ENCODE peak calls at places on chromosomes 11 and 22, in four cellular contexts. L, U, N and H are unnamed samples.

GRCh38 chr11:74926304-74927030 is 22.4 kb downstream of the XRRA1 start:
- DNase-seq in L (no peak), U (no peak), N (no peak), H (no peak)

GRCh38 chr11:118915396-118915795 is 10.3 kb downstream of the BCL9L start:
- DNase-seq in L (no peak), U (no peak), N (no peak), H (no peak)

GRCh38 chr11:8032576-8033311 is 45.6 kb downstream of the EIF3F start:
- DNase-seq in L (no peak), U (peak), N (no peak), H (no peak)

GRCh38 chr11:120500414-120500936 is 11.1 kb upstream of the GRIK4 start:
- DNase-seq in L (no peak), U (no peak), N (no peak), H (no peak)

GRCh38 chr11:129372609-129373488 is 2.8 kb upstream of the BARX2 start:
- DNase-seq in L (no peak), U (no peak), N (no peak), H (no peak)

GRCh38 chr11:72239296-72239848 is 4.6 kb downstream of the PHOX2A start:
- DNase-seq in L (no peak), U (no peak), N (no peak), H (no peak)

GRCh38 chr11:113528982-113529381 is 53.8 kb upstream of the DRD2 start:
- DNase-seq in L (no peak), U (no peak), N (no peak), H (no peak)

GRCh38 chr11:72652871-72653615 is 21.2 kb downstream of the PDE2A start:
- DNase-seq in L (no peak), U (no peak), N (peak), H (no peak)

GRCh38 chr11:113880966-113881365 is 5.6 kb upstream of the USP28 start:
- DNase-seq in L (no peak), U (no peak), N (no peak), H (no peak)

GRCh38 chr11:3859373-3859881 is 4.0 kb downstream of the STIM1 start:
- DNase-seq in L (no peak), U (no peak), N (peak), H (no peak)

GRCh38 chr11:29518389-29519174 is 498.2 kb downstream of the KCNA4 start:
- DNase-seq in L (no peak), U (peak), N (no peak), H (no peak)

DNA sequence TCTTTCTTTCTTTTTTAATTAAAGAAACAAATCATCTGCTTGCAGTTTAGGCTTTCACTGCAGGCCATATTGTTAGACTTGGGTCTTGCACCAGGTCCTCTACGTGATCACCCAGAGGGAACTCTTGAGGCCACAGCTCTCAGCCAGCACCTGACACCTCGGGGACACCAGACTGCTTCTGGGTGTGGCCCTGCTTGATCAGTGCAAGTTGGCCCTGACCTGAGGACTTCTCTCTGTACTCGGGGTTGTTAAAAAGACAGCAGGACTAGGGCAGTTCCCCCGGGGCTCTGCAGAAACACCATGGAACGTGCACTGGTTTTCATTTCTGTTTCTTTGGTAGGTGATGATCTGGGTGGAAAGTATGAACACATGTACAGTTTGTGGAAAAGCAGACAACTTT is 51.2 kb upstream of the MYO18B start:
- DNase-seq in L (no peak), U (no peak), N (no peak), H (no peak)
- TF ChIP-seq SPI1 in L (no peak), U (no peak), N (no peak), H (no peak)

DNA sequence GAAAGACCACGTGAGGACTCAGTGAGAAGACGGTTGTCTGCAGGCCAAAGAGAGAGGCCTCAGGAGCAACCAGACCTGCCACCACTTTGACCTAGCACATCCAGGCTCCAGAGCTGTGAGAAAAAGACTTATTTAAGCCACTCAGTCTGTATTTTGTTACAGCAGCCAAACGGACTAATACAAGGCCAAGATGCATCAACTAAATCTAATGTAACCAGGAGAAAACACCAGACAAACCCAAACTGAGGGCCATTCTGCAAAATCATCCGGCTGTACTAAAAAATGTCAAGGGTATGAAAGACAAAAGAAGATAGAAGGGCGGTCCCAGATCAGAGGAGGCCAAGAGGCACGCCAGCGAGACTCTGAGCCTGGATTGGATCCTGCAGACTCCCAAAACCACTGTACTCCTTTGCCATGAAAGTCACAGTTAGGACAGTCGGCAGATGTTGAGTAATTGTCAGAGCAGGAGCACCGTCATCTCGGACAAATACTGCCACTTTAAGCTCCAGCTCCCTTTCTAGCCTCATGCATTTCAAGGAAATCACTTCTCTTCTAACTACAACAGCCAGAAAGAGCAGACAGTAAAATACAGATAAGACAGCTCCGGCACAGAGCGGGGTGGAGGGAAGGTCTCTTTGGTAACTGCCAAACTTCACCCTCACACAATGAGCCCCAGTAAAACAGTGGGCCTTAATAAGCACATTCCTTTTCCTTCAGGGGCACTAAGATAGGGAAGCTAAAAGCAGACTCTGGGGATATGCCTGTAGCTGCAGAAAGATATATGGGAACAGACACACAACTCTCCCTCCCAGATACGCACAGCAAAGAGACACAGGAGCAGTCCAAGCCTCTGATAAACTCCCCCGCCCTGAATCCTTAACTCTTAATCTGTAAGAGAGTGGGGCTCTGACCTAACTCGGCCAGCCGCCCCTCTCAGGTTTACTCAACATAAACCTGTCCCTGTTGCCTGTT is 3.5 kb upstream of the ZP1 start:
- DNase-seq in L (no peak), U (no peak), N (no peak), H (no peak)
- TF ChIP-seq SPI1 in L (no peak), U (no peak), N (no peak), H (no peak)

GRCh38 chr11:637593-638507 is 781 bp downstream of the DRD4 start:
- DNase-seq in L (no peak), U (no peak), N (no peak), H (no peak)

GRCh38 chr11:637333-637592 is 194 bp downstream of the DRD4 start:
- DNase-seq in L (no peak), U (no peak), N (no peak), H (no peak)

GRCh38 chr11:638616-639323 is 1.7 kb downstream of the DRD4 start:
- DNase-seq in L (no peak), U (no peak), N (no peak), H (no peak)

GRCh38 chr11:640021-640706 is 3.1 kb downstream of the DRD4 start:
- DNase-seq in L (no peak), U (no peak), N (no peak), H (no peak)

DNA sequence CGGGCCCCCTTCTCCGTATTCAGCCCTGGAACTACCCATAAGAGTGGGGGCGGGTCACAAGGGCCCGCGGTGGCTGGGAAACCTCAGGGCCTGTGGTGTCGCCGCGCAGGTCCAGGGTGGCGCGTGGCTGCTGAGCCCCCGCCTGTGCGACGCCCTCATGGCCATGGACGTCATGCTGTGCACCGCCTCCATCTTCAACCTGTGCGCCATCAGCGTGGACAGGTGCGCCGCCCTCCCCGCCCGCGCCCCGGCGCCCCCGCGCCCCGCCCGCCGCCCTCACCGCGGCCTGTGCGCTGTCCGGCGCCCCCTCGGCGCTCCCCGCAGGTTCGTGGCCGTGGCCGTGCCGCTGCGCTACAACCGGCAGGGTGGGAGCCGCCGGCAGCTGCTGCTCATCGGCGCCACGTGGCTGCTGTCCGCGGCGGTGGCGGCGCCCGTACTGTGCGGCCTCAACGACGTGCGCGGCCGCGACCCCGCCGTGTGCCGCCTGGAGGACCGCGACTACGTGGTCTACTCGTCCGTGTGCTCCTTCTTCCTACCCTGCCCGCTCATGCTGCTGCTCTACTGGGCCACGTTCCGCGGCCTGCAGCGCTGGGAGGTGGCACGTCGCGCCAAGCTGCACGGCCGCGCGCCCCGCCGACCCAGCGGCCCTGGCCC is 2.4 kb downstream of the DRD4 start:
- DNase-seq in L (no peak), U (no peak), N (no peak), H (no peak)
- TF ChIP-seq SPI1 in L (no peak), U (no peak), N (no peak), H (no peak)

DNA sequence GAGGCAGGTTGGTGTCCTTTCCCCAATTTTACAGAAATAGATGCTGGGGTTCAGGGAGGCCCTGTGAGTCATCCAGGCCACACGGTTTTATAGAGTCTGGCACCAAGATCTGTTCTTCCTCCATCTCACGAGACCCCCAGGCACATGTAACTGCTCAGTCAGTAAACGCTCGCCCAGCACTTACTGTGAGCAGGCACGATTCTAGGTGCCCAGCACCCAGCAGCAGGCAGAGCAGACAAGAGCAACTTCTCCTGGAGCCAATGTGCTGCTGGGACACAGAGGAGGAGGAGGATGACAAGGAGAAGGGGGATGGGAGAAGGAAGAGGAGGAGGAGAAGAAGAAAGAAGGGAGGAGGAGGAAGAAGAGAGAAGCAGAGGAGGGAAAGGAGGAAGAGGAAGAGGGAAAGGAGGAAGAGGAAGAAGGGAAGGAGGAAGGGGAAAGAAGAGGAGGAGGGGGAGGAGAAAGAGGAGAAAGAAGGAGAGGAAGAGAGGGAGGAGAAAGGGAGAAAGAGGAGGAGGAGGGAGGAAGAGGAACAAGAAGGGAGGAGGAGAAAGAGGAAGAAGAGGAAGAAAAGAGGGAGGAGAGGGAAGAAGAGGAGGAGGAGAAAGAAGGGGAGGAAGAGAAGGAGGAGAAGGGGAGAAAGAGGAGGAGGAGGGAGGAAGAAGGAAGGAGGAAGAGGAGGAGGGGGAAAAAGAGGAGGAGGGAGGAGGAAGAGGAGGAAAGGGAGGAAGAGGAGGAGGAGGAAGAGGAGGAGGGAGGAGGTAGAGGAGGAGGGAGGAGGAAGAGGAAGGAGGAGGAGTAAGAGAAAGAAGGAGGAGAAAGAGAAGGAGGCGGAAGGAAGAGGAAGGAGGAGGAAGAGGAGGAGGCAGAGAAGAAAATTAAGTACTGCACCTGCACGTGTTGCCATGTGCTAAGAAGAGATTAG is 77.6 kb upstream of the RTL6 start:
- DNase-seq in L (no peak), U (no peak), N (no peak), H (no peak)
- TF ChIP-seq SPI1 in L (no peak), U (no peak), N (no peak), H (no peak)

DNA sequence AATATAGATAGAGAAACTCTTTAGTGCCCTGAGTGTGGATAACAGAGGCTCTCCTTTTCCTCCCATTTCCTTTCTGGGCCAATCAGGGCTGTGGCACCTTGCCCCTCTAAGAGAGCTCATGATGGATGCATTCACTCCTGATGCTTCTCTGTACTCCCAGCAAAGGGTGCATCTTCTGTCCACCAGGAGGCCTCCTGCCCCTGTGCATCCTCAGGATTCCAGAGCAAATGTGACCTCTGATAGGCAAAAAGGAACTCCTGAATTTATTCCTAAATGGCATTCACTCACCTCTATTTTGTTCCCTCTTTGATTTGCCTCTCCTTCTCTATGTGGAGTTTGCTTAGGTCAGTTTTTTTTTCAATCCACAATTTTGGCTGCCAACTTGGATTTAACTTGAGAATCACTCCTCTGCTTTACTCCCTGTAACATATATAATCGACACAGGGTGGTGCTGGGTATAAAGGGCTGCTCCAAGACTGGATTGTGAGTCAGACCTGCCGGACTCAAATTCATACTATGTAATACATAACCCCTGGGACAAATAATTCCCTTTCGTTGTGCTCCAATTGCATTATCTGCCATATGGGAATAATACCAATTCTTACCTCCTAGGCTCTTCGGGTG is 1.1 kb upstream of the MRGPRX4 start:
- DNase-seq in L (no peak), U (no peak), N (peak), H (no peak)
- TF ChIP-seq SPI1 in L (no peak), U (no peak), N (no peak), H (no peak)

GRCh38 chr22:23183107-23183698 is 2.9 kb downstream of the BCR start:
- DNase-seq in L (no peak), U (no peak), N (peak), H (no peak)
- TF ChIP-seq SPI1 in L (no peak), U (no peak), N (no peak), H (no peak)